ENCODE peak calls at places on chromosomes 11 and 22, in ten cellular contexts. Y, B, N, S, M, R, I, T, Q and G are unnamed samples.

GRCh38 chr22:29306175-29306829 is at the start of gene GAS2L1:
- DNase-seq in N (peak; percentile 89), B (peak; percentile 58), T (peak; percentile 85), Q (peak; percentile 94), I (peak; percentile 96), S (peak; percentile 86), M (peak; percentile 93), R (peak; percentile 86), Y (peak; percentile 94), G (peak; percentile 92)

GRCh38 chr11:80473562-80473961 is 1032.7 kb upstream of the TENM4 start:
- DNase-seq in B (peak; percentile 13), Y (no peak), N (no peak), M (no peak), I (no peak), S (no peak), R (no peak), T (no peak), Q (no peak), G (no peak)

GRCh38 chr11:9315078-9315688 is 790 bp upstream of the TMEM41B start:
- DNase-seq in I (no peak), S (no peak), M (no peak), Q (no peak), T (no peak), Y (no peak), R (no peak), B (peak; percentile 18), N (peak; percentile 23), G (no peak)

GRCh38 chr11:78023426-78023825 is 350 bp upstream of the KCTD14 start:
- DNase-seq in M (no peak), T (no peak), S (no peak), Q (no peak), R (no peak), Y (no peak), B (no peak), I (no peak), N (no peak), G (no peak)

GRCh38 chr11:111882202-111882601 is 2.9 kb downstream of the CFAP68 start:
- DNase-seq in N (no peak), S (no peak), R (no peak), T (no peak), M (no peak), B (no peak), Y (no peak), I (no peak), Q (no peak), G (no peak)

GRCh38 chr11:133742388-133742787 is 102.9 kb downstream of the SPATA19 start:
- DNase-seq in T (no peak), Y (no peak), N (no peak), R (no peak), B (no peak), Q (no peak), S (no peak), M (no peak), I (no peak), G (no peak)

GRCh38 chr11:299081-299891 is at the start of gene IFITM5:
- DNase-seq in I (no peak), N (no peak), M (peak; percentile 47), R (no peak), B (no peak), Q (no peak), Y (no peak), S (no peak), T (no peak), G (no peak)

GRCh38 chr11:125088576-125089455 is 22.6 kb downstream of the TMEM218 start:
- DNase-seq in Q (no peak), M (no peak), S (no peak), I (no peak), Y (no peak), T (no peak), B (no peak), N (no peak), R (no peak), G (no peak)

GRCh38 chr11:28009383-28009782 is 98.6 kb downstream of the KIF18A start:
- DNase-seq in R (no peak), I (no peak), S (no peak), Q (peak; percentile 78), N (no peak), T (no peak), Y (peak; percentile 79), M (no peak), B (no peak), G (no peak)

GRCh38 chr11:122327528-122327927 is 211.5 kb upstream of the BLID start:
- DNase-seq in R (no peak), M (no peak), Y (no peak), T (no peak), S (no peak), N (no peak), B (no peak), Q (no peak), I (no peak), G (no peak)

GRCh38 chr22:36731916-36732315 is 28.4 kb upstream of the CACNG2 start:
- DNase-seq in T (no peak), I (no peak), Y (no peak), R (no peak), M (no peak), B (no peak), Q (no peak), N (no peak), S (peak; percentile 9), G (no peak)

GRCh38 chr22:25030636-25031035 is 78.1 kb downstream of the KIAA1671 start:
- DNase-seq in I (no peak), N (no peak), Y (no peak), T (no peak), S (peak; percentile 73), Q (peak; percentile 20), B (no peak), R (no peak), M (no peak), G (no peak)

GRCh38 chr22:43854786-43855271 is 7.5 kb downstream of the SULT4A1 start:
- DNase-seq in B (no peak), S (peak; percentile 39), N (no peak), R (no peak), I (no peak), T (no peak), Q (no peak), Y (no peak), M (peak; percentile 39), G (no peak)

GRCh38 chr22:27990879-27991278 is 71.8 kb upstream of the PITPNB start:
- DNase-seq in Q (peak; percentile 68), R (peak; percentile 50), N (peak; percentile 10), T (peak; percentile 48), S (no peak), B (no peak), I (peak; percentile 72), M (peak; percentile 90), Y (no peak), G (peak; percentile 44)

DNA sequence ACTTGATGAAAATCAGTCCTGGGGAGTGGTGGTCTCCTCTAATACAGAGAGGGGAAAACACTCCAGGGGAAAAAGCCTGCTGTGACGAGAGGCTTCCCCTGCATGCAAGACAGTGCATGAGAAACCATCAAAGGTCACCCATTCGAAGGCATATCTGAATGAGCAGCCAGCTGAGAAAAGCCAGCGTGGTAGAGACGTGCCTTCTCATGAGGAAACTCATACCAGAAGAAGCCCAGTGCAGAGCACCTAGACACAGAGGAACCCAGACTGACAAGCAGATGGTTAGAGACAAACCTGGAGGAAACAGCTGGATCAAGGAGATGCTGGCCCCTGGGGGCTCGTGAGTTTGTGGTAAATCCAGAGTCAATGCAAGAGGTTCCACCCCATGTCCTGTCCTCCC is 534.8 kb downstream of the BRD1 start:
- DNase-seq in R (no peak), N (no peak), M (no peak), Q (no peak), Y (no peak), B (no peak), S (peak; percentile 12), T (no peak), I (no peak), G (no peak)
- H3K9me3 ChIP-seq in R (no peaks in the 10 kb centered on the region), N (no peaks in the 10 kb centered on the region), M (no peaks in the 10 kb centered on the region), Q (no peaks in the 10 kb centered on the region), Y (peaks cover 8% of the 10 kb centered on the region), B (no peaks in the 10 kb centered on the region), S (peaks cover 11% of the 10 kb centered on the region), T (peaks cover 5% of the 10 kb centered on the region), I (no peaks in the 10 kb centered on the region), G (no peaks in the 10 kb centered on the region)

GRCh38 chr11:65112226-65112550 is 516 bp downstream of the TM7SF2 start:
- DNase-seq in I (no peak), Y (peak; percentile 1), M (no peak), N (no peak), R (no peak), S (no peak), Q (no peak), T (no peak), B (no peak), G (no peak)

GRCh38 chr11:65112551-65113360 is 1.1 kb downstream of the TM7SF2 start:
- DNase-seq in I (peak; percentile 85), N (no peak), R (peak; percentile 46), S (no peak), T (peak; percentile 60), B (peak; percentile 59), Q (peak; percentile 73), M (peak; percentile 86), Y (peak; percentile 72), G (peak; percentile 59)

GRCh38 chr11:65114538-65115171 is 2.8 kb downstream of the ZNHIT2 start:
- DNase-seq in N (no peak), M (no peak), S (no peak), B (no peak), R (no peak), I (no peak), T (no peak), Y (no peak), Q (no peak), G (no peak)

GRCh38 chr11:65113361-65113756 is 1.7 kb downstream of the TM7SF2 start:
- DNase-seq in M (no peak), B (no peak), I (peak; percentile 63), R (no peak), Y (no peak), T (no peak), Q (peak; percentile 26), S (no peak), N (no peak), G (no peak)

GRCh38 chr11:65113839-65114238 is 2.2 kb downstream of the TM7SF2 start:
- DNase-seq in Y (no peak), M (no peak), S (no peak), T (no peak), Q (no peak), R (no peak), N (no peak), B (no peak), I (no peak), G (no peak)
- H3K4me3 ChIP-seq in Y (no peak overlapping the region), M (no peak overlapping the region), S (no peak overlapping the region), T (no peak overlapping the region), Q (no peak overlapping the region), R (no peak overlapping the region), N (no peak overlapping the region), B (no peak overlapping the region), I (no peak overlapping the region), G (no peak overlapping the region)

GRCh38 chr22:49168219-49168813 is 659.4 kb downstream of the BRD1 start:
- DNase-seq in Y (no peak), R (no peak), B (no peak), Q (no peak), S (no peak), N (no peak), T (no peak), M (peak; percentile 18), I (no peak), G (no peak)
- H3K9me3 ChIP-seq in Y (no peaks in the 10 kb centered on the region), R (no peaks in the 10 kb centered on the region), B (no peaks in the 10 kb centered on the region), Q (no peaks in the 10 kb centered on the region), S (no peaks in the 10 kb centered on the region), N (no peaks in the 10 kb centered on the region), T (peaks cover 3% of the 10 kb centered on the region), M (no peaks in the 10 kb centered on the region), I (no peaks in the 10 kb centered on the region), G (no peaks in the 10 kb centered on the region)

DNA sequence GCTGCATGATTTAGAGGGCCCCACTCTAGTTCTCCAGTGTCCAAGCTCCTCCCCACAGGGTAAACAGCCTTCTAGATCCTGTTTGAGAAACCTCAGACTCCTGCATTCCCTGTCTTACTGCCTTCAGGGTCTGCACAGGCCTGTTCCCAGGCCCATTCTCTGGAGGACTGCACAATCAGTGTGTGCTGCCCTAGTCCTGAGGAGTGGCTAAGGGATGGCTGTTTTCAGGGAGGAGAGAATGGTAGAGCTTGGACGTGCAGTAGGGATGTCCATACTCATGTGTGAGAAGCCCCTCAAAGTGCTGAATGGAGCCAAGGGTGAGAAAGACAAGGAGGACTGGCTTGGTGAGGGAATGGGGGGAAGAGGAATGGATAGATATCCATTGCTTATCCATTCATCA is 103.8 kb upstream of the CCDC90B start:
- DNase-seq in T (no peak), N (no peak), M (no peak), B (no peak), R (no peak), I (no peak), Y (no peak), S (no peak), Q (no peak), G (no peak)
- H3K4me3 ChIP-seq in T (no peak overlapping the region), N (no peak overlapping the region), M (no peak overlapping the region), B (no peak overlapping the region), R (no peak overlapping the region), I (no peak overlapping the region), Y (no peak overlapping the region), S (no peak overlapping the region), Q (no peak overlapping the region), G (no peak overlapping the region)